ENCODE peak calls at places on chromosomes 2 and 18, in four cellular contexts. H is K562, S is H1, E is HepG2. B is an unnamed sample.

GRCh38 chr18:21331094-21331493 is 89.1 kb downstream of the GREB1L start:
- DNase-seq in H (no peak), E (no peak), S (no peak), B (no peak)

GRCh38 chr2:33378551-33379220 is 97.8 kb upstream of the RASGRP3 start:
- DNase-seq in E (no peak), S (no peak), H (no peak), B (no peak)

GRCh38 chr2:30862054-30862651 is 54.9 kb upstream of the CAPN13 start:
- DNase-seq in E (peak), H (peak), S (peak), B (no peak)

GRCh38 chr2:134411828-134412638 is 158.2 kb downstream of the MGAT5 start:
- DNase-seq in H (peak), S (peak), E (peak), B (peak)

GRCh38 chr2:12202702-12203101 is 456.3 kb downstream of the LPIN1 start:
- DNase-seq in H (no peak), E (no peak), S (no peak), B (no peak)

GRCh38 chr2:238106339-238106697 is 6.2 kb downstream of the ESPNL start:
- DNase-seq in S (peak), H (no peak), E (no peak), B (no peak)

GRCh38 chr2:35873921-35874320 is 481.7 kb upstream of the CRIM1 start:
- DNase-seq in E (peak), H (no peak), S (no peak), B (no peak)

GRCh38 chr2:221447310-221447709 is 124.8 kb downstream of the EPHA4 start:
- DNase-seq in E (no peak), H (no peak), S (no peak), B (no peak)

GRCh38 chr2:119586085-119586484 is 41.8 kb downstream of the CFAP221 start:
- DNase-seq in E (no peak), S (no peak), H (no peak), B (no peak)

DNA sequence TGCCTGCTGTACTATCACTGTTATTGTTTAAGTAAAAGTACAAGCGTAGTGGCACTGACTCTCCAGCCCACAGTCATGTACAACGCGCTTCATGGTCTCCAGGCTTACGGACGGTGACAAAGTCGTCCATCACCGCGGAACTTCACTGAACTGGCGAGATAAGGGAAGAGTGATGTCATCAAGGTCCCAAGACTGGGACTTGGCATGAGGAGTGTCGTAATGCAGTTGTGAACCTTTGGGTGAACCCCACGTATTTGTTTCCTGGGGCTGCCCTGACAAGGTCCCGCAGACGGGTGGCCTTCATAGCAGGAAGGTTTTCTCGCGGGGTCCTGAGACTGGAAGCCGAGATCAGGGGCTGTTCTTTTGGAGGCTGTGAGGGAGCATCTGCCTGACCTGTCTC is 17.3 kb downstream of the NFATC1 start:
- DNase-seq in H (peak), S (no peak), E (no peak), B (no peak)
- TF ChIP-seq HDAC6 in H (no peak), S (no peak), E (no peak), B (no peak)

GRCh38 chr2:206955253-206955652 is 15.9 kb downstream of the CPO start:
- DNase-seq in H (no peak), S (no peak), E (no peak), B (no peak)
- TF ChIP-seq HDAC6 in H (no peak), S (no peak), E (no peak), B (no peak)

GRCh38 chr2:234147335-234147861 is 96.9 kb downstream of the SPP2 start:
- DNase-seq in E (no peak), S (no peak), H (no peak), B (no peak)
- TF ChIP-seq HDAC6 in E (no peak), S (no peak), H (no peak), B (no peak)

GRCh38 chr2:217026161-217026560 is 166.3 kb upstream of the TNP1 start:
- DNase-seq in H (no peak), E (no peak), S (no peak), B (no peak)

GRCh38 chr2:217023611-217024010 is 163.7 kb upstream of the TNP1 start:
- DNase-seq in H (no peak), E (no peak), S (no peak), B (no peak)

GRCh38 chr2:217027414-217027813 is 167.6 kb upstream of the TNP1 start:
- DNase-seq in S (no peak), H (no peak), E (no peak), B (no peak)

GRCh38 chr2:217030081-217030480 is 170.2 kb upstream of the TNP1 start:
- DNase-seq in H (no peak), E (no peak), S (no peak), B (no peak)

DNA sequence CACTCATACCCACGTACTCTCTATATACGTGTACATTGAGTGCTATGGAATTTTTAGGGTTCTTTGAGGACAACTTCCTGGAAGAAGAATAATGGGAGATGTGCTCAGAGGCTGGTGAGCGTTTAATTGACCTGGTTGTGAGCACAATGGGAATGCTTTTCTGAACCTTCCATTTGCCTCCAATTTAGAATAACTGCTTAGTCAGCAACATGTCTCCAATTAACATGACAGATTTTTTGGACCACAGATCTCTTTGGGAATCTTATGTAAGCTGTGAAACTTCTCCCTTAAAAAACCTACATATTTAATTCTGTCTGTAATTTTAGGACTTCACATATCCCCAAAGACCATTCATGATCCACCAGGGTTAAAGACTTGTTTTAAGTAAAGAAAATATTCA is 166.7 kb upstream of the TNP1 start:
- DNase-seq in S (no peak), H (no peak), E (no peak), B (no peak)
- TF ChIP-seq HDAC6 in S (no peak), H (no peak), E (no peak), B (no peak)

GRCh38 chr2:176105727-176106635 is 1.1 kb upstream of the HOXD11 start:
- DNase-seq in E (no peak), H (no peak), S (peak), B (no peak)

GRCh38 chr2:176107731-176108181 is 676 bp downstream of the HOXD11 start:
- DNase-seq in E (no peak), S (peak), H (no peak), B (no peak)

GRCh38 chr2:176105078-176105726 is 1.9 kb upstream of the HOXD11 start:
- DNase-seq in S (peak), E (no peak), H (no peak), B (no peak)

GRCh38 chr2:176104338-176105077 is 2.6 kb upstream of the HOXD11 start:
- DNase-seq in E (no peak), H (no peak), S (no peak), B (no peak)

GRCh38 chr2:176106636-176107539 is at the start of gene HOXD11:
- DNase-seq in S (peak), H (no peak), E (no peak), B (no peak)
- TF ChIP-seq HDAC6 in S (no peak), H (no peak), E (no peak), B (no peak)

GRCh38 chr18:3753116-3753515 is 303.1 kb downstream of the TGIF1 start:
- DNase-seq in S (no peak), E (no peak), H (no peak), B (no peak)
- TF ChIP-seq HDAC6 in S (no peak), E (no peak), H (no peak), B (no peak)

DNA sequence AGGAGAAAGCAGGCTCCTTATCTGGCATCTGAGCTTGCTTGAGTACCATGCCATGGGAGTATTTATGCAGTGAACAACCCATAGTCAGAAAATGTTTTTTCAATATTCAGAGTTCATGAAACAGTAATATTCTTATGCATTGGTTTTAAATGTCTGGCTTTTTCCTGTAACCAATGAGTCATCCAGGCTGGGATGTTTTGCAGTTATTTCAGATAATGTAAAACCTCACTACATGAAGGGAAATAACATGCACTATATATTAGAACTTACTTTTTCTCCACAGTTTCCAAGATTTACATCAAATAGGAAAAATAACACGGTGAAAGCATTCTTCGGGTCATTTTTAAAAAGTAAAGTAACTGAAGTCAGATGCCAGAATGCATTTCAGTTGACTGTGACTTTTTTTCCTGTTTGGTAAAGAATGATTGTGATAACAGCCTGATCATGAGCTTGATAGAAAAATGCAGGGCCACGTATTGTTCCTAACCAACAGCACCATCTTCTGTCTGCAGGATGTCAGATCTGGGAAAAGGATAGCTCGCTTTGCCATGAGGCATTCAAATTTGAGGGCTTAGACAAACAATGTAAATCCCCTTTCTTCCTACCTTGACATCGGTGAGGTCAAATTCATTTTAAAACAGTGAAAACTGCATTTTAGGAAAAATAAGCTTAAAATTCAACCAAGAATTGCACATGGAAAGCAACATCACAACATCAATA is 152.8 kb downstream of the DSC3 start:
- DNase-seq in H (no peak), E (no peak), S (no peak), B (no peak)
- TF ChIP-seq HDAC6 in H (no peak), E (no peak), S (no peak), B (no peak)

GRCh38 chr2:144015655-144016245 is 504.2 kb downstream of the ZEB2 start:
- DNase-seq in E (no peak), H (no peak), S (no peak), B (no peak)
- TF ChIP-seq HDAC6 in E (no peak), H (no peak), S (no peak), B (no peak)

GRCh38 chr2:96830064-96830562 is 13.7 kb downstream of the ANKRD23 start:
- DNase-seq in S (no peak), H (no peak), E (no peak), B (no peak)

GRCh38 chr2:96832401-96832750 is 11.4 kb downstream of the ANKRD23 start:
- DNase-seq in H (no peak), E (no peak), S (no peak), B (no peak)

GRCh38 chr2:96831679-96832078 is 12.1 kb downstream of the ANKRD23 start:
- DNase-seq in S (peak), H (no peak), E (no peak), B (no peak)

GRCh38 chr2:96835830-96836229 is 8.0 kb downstream of the ANKRD23 start:
- DNase-seq in H (no peak), S (no peak), E (no peak), B (no peak)

DNA sequence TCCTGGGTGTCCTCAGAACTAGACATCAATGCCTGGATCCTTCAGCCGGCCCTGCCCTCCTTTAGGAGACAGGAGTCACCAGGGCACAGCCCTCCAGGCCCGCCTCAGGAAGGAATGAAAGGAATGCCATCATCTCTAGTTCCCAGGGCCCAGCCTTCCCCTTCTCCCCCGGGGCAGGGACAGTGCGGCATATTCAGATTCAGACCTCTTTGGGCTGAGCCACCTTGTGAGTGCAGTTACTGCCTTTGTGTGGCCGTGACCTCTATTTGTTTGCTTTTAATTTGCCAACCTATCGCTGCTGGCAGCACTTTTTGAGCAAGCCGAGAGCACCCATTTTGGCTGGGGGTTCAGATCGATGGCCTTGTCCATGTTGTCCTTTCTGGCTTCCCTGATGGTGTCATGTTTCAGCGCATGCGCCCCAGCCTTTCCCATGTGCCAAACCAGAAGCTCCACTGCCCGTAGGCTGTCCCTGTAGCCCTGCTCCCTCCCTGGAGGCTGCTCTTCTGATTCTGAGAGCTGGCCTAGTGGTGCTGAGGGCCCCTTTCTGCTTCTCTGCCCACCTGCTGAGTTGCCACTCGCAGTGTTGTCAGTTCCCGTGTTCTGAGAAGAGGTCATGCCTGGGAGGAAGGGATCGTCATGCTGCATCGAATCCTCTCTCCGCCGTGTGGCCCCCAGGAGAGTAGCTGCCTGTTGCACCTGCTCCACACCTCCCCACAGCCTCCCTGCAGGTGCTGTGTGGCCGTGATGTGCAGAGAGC is 10.9 kb downstream of the ANKRD23 start:
- DNase-seq in E (no peak), H (no peak), S (peak), B (no peak)
- TF ChIP-seq HDAC6 in E (no peak), H (no peak), S (no peak), B (no peak)

DNA sequence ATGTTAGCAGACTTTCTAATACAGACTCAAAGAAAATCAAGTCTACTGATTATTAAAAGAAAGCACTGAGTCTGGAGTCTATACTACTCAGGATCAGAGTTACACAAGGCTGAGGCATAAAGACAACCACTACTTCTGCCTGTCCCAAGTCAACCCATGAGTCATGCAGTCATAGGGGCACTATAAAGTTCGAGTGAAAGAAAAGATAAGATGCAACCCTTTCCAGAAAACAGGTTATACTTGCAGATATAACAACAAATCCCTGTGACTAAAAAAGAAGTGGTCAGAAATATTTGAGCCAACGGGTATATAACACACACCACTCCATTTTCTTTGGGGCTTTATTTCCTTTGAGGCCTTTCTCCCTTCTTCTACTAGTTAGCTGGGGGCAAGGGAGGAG is 18.6 kb upstream of the SCRN3 start:
- DNase-seq in E (no peak), H (no peak), S (no peak), B (no peak)
- TF ChIP-seq HDAC6 in E (no peak), H (no peak), S (no peak), B (no peak)

B was measured in GM12878.